ENCODE peak calls at places on chromosomes 13 and 19, in seven cellular contexts. H is mesendoderm, I is mesenchymal stem cell, P is IMR-90, O is H9, G is H1, T is trophoblast cell. A is an unnamed sample.

GRCh38 chr19:34555447-34555846 is 73.9 kb downstream of the WTIP start:
- DNase-seq in I (no peak), T (peak), H (peak), G (no peak), O (peak), P (no peak), A (no peak)

GRCh38 chr13:76884167-76884566 is 2.0 kb downstream of the KCTD12 start:
- DNase-seq in H (peak), I (peak), O (peak), T (peak), G (peak), P (no peak), A (no peak)

GRCh38 chr13:24899601-24900000 is 135.6 kb downstream of the RNF17 start:
- DNase-seq in H (no peak), G (no peak), O (no peak), P (peak), T (no peak), I (peak), A (no peak)

GRCh38 chr13:40875583-40875982 is 86.2 kb downstream of the SLC25A15 start:
- DNase-seq in I (no peak), H (no peak), P (no peak), T (no peak), O (no peak), G (no peak), A (no peak)

GRCh38 chr19:15421726-15422260 is 3.0 kb upstream of the AKAP8L start:
- DNase-seq in P (no peak), I (no peak), G (no peak), T (no peak), O (no peak), H (no peak), A (no peak)

GRCh38 chr13:52845766-52846566 is 2.5 kb downstream of the PCDH8 start:
- DNase-seq in O (peak), H (peak), T (no peak), G (no peak), P (no peak), I (no peak), A (peak)

GRCh38 chr13:23616228-23616627 is 46.0 kb downstream of the TNFRSF19 start:
- DNase-seq in I (no peak), P (no peak), H (no peak), O (no peak), T (no peak), G (no peak), A (no peak)

GRCh38 chr13:48876289-48876688 is 99.4 kb upstream of the FNDC3A start:
- DNase-seq in H (no peak), I (no peak), G (no peak), T (no peak), O (peak), P (no peak), A (no peak)

GRCh38 chr13:110017379-110017778 is 231.0 kb upstream of the IRS2 start:
- DNase-seq in G (peak), P (peak), T (peak), I (peak), O (peak), H (peak), A (no peak)

GRCh38 chr13:65154661-65155447 is 2075.3 kb downstream of the PCDH9 start:
- DNase-seq in H (no peak), T (no peak), O (no peak), I (no peak), P (no peak), G (no peak), A (no peak)

GRCh38 chr19:3370214-3370720 is 3.9 kb downstream of the NFIC start:
- DNase-seq in O (peak), I (peak), G (no peak), P (no peak), T (no peak), H (no peak), A (no peak)

GRCh38 chr13:36919206-36919832 is 719 bp downstream of the SMAD9 start:
- DNase-seq in G (no peak), T (peak), O (peak), P (peak), I (peak), H (peak), A (peak)

GRCh38 chr19:39746836-39747529 is 9.2 kb upstream of the CLC start:
- DNase-seq in H (peak), P (no peak), G (no peak), O (no peak), I (no peak), T (no peak), A (no peak)

GRCh38 chr19:16096281-16096855 is 15.3 kb upstream of the RAB8A start:
- DNase-seq in G (no peak), H (no peak), P (no peak), T (peak), I (peak), O (no peak), A (no peak)

GRCh38 chr13:28723806-28724205 is 5.0 kb upstream of the SLC46A3 start:
- DNase-seq in O (no peak), H (no peak), I (no peak), G (no peak), P (no peak), T (no peak), A (no peak)

GRCh38 chr13:60629158-60629557 is 232.1 kb downstream of the TDRD3 start:
- DNase-seq in G (peak), P (no peak), I (no peak), T (no peak), O (no peak), H (no peak), A (peak)

GRCh38 chr13:41707192-41707858 is 250.0 kb downstream of the RGCC start:
- DNase-seq in I (no peak), P (no peak), H (no peak), O (no peak), G (no peak), T (peak), A (no peak)

GRCh38 chr19:38003427-38004099 is 96.6 kb downstream of the SIPA1L3 start:
- DNase-seq in O (peak), G (no peak), P (peak), T (no peak), I (peak), H (peak), A (peak)

GRCh38 chr19:33275933-33276619 is 26.3 kb downstream of the CEBPA start:
- DNase-seq in O (no peak), P (no peak), G (no peak), H (no peak), I (no peak), T (no peak), A (no peak)

GRCh38 chr19:19900124-19900523 is 622 bp upstream of the ZNF93 start:
- DNase-seq in I (peak), G (no peak), O (no peak), P (peak), T (peak), H (peak), A (no peak)

GRCh38 chr13:110874508-110874960 is 40.3 kb downstream of the ANKRD10 start:
- DNase-seq in T (peak), O (peak), P (peak), G (no peak), H (peak), I (peak), A (peak)

GRCh38 chr13:50706505-50706904 is 137.0 kb downstream of the DLEU7 start:
- DNase-seq in T (no peak), O (no peak), P (no peak), I (no peak), H (no peak), G (no peak), A (no peak)
- H2BK5ac ChIP-seq in T (no peak), O (no peak), P (no peak), I (no peak), H (no peak), G (no peak), A (no peak)

GRCh38 chr19:45253396-45254027 is 2.4 kb downstream of the MARK4 start:
- DNase-seq in P (peak), T (no peak), H (peak), I (no peak), G (no peak), O (no peak), A (no peak)
- H2BK5ac ChIP-seq in P (no peak), T (no peak), H (no peak), I (no peak), G (no peak), O (no peak), A (no peak)

DNA sequence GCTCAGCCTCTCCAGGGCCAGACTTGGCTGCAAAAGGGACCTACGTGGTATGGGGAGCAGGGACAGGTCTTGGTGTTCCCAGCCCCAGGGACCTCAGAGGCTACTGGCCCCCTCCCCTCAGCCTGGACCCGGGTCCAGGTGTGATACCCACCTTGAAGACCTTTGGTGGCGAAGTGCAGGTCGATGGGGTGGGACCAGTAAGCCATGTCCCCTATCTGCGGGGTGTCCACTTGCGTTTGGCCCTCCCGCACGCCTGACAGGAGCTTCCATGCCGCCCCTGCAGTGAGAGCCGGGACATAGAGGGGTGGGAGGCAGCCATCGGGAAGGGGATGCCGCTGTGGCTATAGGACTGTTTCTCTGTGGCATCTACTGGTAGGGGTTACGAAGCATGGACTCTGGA is 4.0 kb upstream of the TGFB1 start:
- DNase-seq in I (no peak), O (no peak), H (no peak), P (no peak), G (no peak), T (no peak), A (no peak)
- H2BK5ac ChIP-seq in I (no peak), O (no peak), H (no peak), P (no peak), G (no peak), T (no peak), A (no peak)

GRCh38 chr13:19766637-19767036 is 16.1 kb downstream of the PSPC1 start:
- DNase-seq in P (no peak), G (no peak), O (no peak), H (peak), T (peak), I (no peak), A (peak)

GRCh38 chr13:19764237-19764636 is 18.5 kb downstream of the PSPC1 start:
- DNase-seq in O (no peak), H (no peak), T (no peak), P (no peak), G (no peak), I (no peak), A (no peak)

GRCh38 chr13:19772306-19772705 is 10.4 kb downstream of the PSPC1 start:
- DNase-seq in I (no peak), O (no peak), G (no peak), H (no peak), P (peak), T (peak), A (no peak)

GRCh38 chr13:19767966-19768365 is 14.8 kb downstream of the PSPC1 start:
- DNase-seq in T (peak), I (no peak), P (no peak), H (no peak), G (no peak), O (no peak), A (no peak)

GRCh38 chr13:19769854-19770253 is 12.9 kb downstream of the PSPC1 start:
- DNase-seq in O (no peak), G (no peak), P (peak), T (peak), H (no peak), I (no peak), A (no peak)
- H2BK5ac ChIP-seq in O (no peak), G (no peak), P (peak), T (no peak), H (no peak), I (no peak), A (no peak)

GRCh38 chr19:4909897-4910593 is 744 bp downstream of the UHRF1 start:
- DNase-seq in G (peak), H (peak), T (peak), I (peak), P (peak), O (peak), A (peak)
- H2BK5ac ChIP-seq in G (no peak), H (no peak), T (peak), I (no peak), P (peak), O (no peak), A (peak)

DNA sequence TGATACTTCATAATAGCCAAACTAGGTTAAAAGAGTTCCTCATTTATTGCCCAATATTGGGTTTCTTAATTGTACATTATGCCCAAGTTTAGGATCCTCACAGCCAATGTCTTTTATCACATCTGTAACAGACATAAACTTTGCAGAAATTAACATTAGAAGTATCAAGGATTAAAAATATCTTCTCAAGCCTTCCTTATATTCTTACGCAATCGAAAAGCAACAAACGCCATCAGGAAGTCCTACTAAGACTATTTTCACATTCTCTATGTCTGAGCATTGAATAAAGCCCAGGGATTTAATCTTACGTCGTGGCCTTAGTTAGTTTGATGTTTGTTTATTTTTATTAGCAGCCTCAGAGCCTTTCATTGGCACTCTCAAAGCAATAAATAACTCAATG is 1660.4 kb upstream of the MIR17HG start:
- DNase-seq in P (no peak), H (no peak), I (no peak), O (no peak), G (no peak), T (no peak), A (no peak)
- H2BK5ac ChIP-seq in P (no peak), H (no peak), I (no peak), O (no peak), G (no peak), T (no peak), A (no peak)